ENCODE peak calls at places on chromosomes 6 and 20, in eight cellular contexts. E is T-helper 17 cell; Z is foreskin fibroblast; U is LoVo; W is activated gamma-delta T cell treated with Interleukin-2 at 50 U/mL for 16 hours; F is NB4; D is stimulated activated CD8-positive, alpha-beta memory T cell treated with anti-CD3 and anti-CD28 coated beads, Interleukin-2, amount 100 ng/mL, for 1 hour; G is transverse colon. Q is an unnamed sample.

GRCh38 chr6:148389086-148389485 is 46.4 kb downstream of the SASH1 start:
- DNase-seq in E (no peak), Z (no peak), U (no peak), W (no peak), F (no peak), D (no peak), G (no peak), Q (no peak)

GRCh38 chr6:92810913-92811312 is 608.4 kb downstream of the EPHA7 start:
- DNase-seq in E (no peak), Z (peak), U (peak), W (no peak), F (peak), D (no peak), G (no peak), Q (no peak)

GRCh38 chr6:125995972-125996580 is 9.7 kb downstream of the TRMT11 start:
- DNase-seq in E (peak), Z (peak), U (peak), W (peak), F (peak), D (peak), G (peak), Q (peak)

GRCh38 chr20:29079769-29080690 is 2177.4 kb upstream of the DEFB115 start:
- DNase-seq in E (no peak), Z (no peak), U (no peak), W (no peak), F (no peak), D (no peak), G (no peak), Q (no peak)

GRCh38 chr6:89830385-89830809 is 717 bp downstream of the CASP8AP2 start:
- DNase-seq in E (no peak), Z (no peak), U (no peak), W (no peak), F (peak), D (no peak), G (no peak), Q (no peak)

GRCh38 chr6:44072959-44073611 is 54.2 kb downstream of the MRPL14 start:
- DNase-seq in E (peak), Z (peak), U (peak), W (peak), F (peak), D (peak), G (peak), Q (peak)

GRCh38 chr6:3296537-3297453 is 38.0 kb downstream of the PSMG4 start:
- DNase-seq in E (no peak), Z (no peak), U (no peak), W (no peak), F (no peak), D (no peak), G (no peak), Q (no peak)

GRCh38 chr6:137246164-137246563 is 27.0 kb upstream of the IFNGR1 start:
- DNase-seq in E (no peak), Z (no peak), U (no peak), W (no peak), F (no peak), D (no peak), G (no peak), Q (no peak)

GRCh38 chr20:35254448-35254999 is 23.4 kb downstream of the MMP24OS start:
- DNase-seq in E (no peak), Z (no peak), U (no peak), W (no peak), F (no peak), D (no peak), G (no peak), Q (no peak)

GRCh38 chr6:87078983-87079616 is 15.8 kb downstream of the CGA start:
- DNase-seq in E (peak), Z (peak), U (peak), W (peak), F (peak), D (peak), G (peak), Q (no peak)

GRCh38 chr6:133408543-133408942 is 167.4 kb downstream of the EYA4 start:
- DNase-seq in E (no peak), Z (peak), U (no peak), W (no peak), F (no peak), D (no peak), G (no peak), Q (no peak)

GRCh38 chr6:45613678-45614077 is 235.9 kb upstream of the SUPT3H start:
- DNase-seq in E (no peak), Z (peak), U (no peak), W (no peak), F (no peak), D (no peak), G (peak), Q (no peak)

GRCh38 chr6:87848616-87849015 is 146.6 kb upstream of the AKIRIN2 start:
- DNase-seq in E (no peak), Z (no peak), U (peak), W (no peak), F (no peak), D (no peak), G (peak), Q (no peak)

GRCh38 chr20:3749689-3750639 is 17.5 kb downstream of the HSPA12B start:
- DNase-seq in E (no peak), Z (no peak), U (no peak), W (no peak), F (peak), D (no peak), G (no peak), Q (no peak)